ENCODE peak calls at places on chromosomes 4 and X, in nine cellular contexts. R is Karpas-422; U is skeletal muscle cell; X is iris pigment epithelial cell; J is amygdala; G is endothelial cell; C is activated T-cell treated with anti-CD3 and anti-CD28 coated beads, Interleukin-2, amount 50 U/mL, for 72 hours; H is stimulated activated CD4-positive, alpha-beta T cell treated with anti-CD3 and anti-CD28 coated beads, Interleukin-15, amount 100 ng/mL, for 1 hour; I is adrenal gland. Q is an unnamed sample.

GRCh38 chr4:75497133-75497532 is 17.1 kb downstream of the RCHY1 start:
- DNase-seq in R (no peak), U (no peak), X (peak; percentile 33), J (no peak), G (no peak), C (no peak), H (no peak), I (no peak), Q (no peak)

GRCh38 chr4:165207016-165207430 is 338 bp upstream of the KLHL2 start:
- DNase-seq in R (peak; percentile 67), U (no peak), X (no peak), J (peak; percentile 59), G (no peak), C (peak; percentile 7), H (no peak), I (peak; percentile 15), Q (no peak)

GRCh38 chr4:144223654-144224053 is 83.1 kb upstream of the GYPA start:
- DNase-seq in R (no peak), U (no peak), X (no peak), J (no peak), G (no peak), C (no peak), H (no peak), I (no peak), Q (no peak)

GRCh38 chr4:15255537-15255936 is 172.3 kb upstream of the C1QTNF7 start:
- DNase-seq in R (no peak), U (no peak), X (no peak), J (no peak), G (no peak), C (no peak), H (no peak), I (no peak), Q (no peak)

GRCh38 chr4:128630881-128631280 is 178.6 kb upstream of the JADE1 start:
- DNase-seq in R (no peak), U (no peak), X (peak; percentile 39), J (no peak), G (no peak), C (no peak), H (no peak), I (no peak), Q (no peak)

GRCh38 chr4:25861951-25862410 is 807 bp downstream of the SEL1L3 start:
- DNase-seq in R (peak; percentile 78), U (no peak), X (peak; percentile 38), J (no peak), G (peak; percentile 29), C (peak; percentile 48), H (no peak), I (peak; percentile 20), Q (no peak)

GRCh38 chr4:108978066-108978465 is 215.2 kb upstream of the ETNPPL start:
- DNase-seq in R (no peak), U (no peak), X (no peak), J (no peak), G (no peak), C (no peak), H (no peak), I (no peak), Q (no peak)

GRCh38 chr4:177380730-177381287 is 61.4 kb downstream of the AGA start:
- DNase-seq in R (peak; percentile 49), U (no peak), X (no peak), J (no peak), G (no peak), C (no peak), H (no peak), I (no peak), Q (no peak)

GRCh38 chr4:68499021-68499420 is 51.8 kb downstream of the TMPRSS11E start:
- DNase-seq in R (no peak), U (no peak), X (no peak), J (no peak), G (no peak), C (no peak), H (no peak), I (no peak), Q (no peak)

GRCh38 chr4:95045429-95045828 is 287.7 kb downstream of the BMPR1B start:
- DNase-seq in R (no peak), U (no peak), X (peak; percentile 28), J (no peak), G (no peak), C (no peak), H (no peak), I (no peak), Q (no peak)

GRCh38 chrX:85024562-85024961 is 20.9 kb downstream of the APOOL start:
- DNase-seq in R (no peak), U (no peak), X (no peak), J (no peak), G (no peak), C (no peak), H (no peak), I (no peak), Q (no peak)

GRCh38 chrX:140157611-140158010 is 192.3 kb upstream of the CXorf66 start:
- DNase-seq in R (no peak), U (no peak), X (peak; percentile 56), J (no peak), G (no peak), C (no peak), H (no peak), I (no peak), Q (peak; percentile 44)

GRCh38 chr4:71765837-71766236 is 18.0 kb downstream of the GC start:
- DNase-seq in R (no peak), U (no peak), X (no peak), J (no peak), G (no peak), C (no peak), H (no peak), I (no peak), Q (no peak)

GRCh38 chrX:39773923-39774803 is 323.6 kb downstream of the BCOR start:
- DNase-seq in R (no peak), U (no peak), X (peak; percentile 54), J (no peak), G (no peak), C (peak; percentile 48), H (no peak), I (no peak), Q (no peak)